ENCODE peak calls at places on chromosomes 3 and 15, in seven cellular contexts. One of them, this sample, is unnamed.

GRCh38 chr3:129317876-129318275 is 39.2 kb downstream of the HMCES start:
- DNase-seq in ureter: no peak
- DNase-seq in activated CD4-positive, alpha-beta T cell treated with anti-CD3 and anti-CD28 coated beads, Interleukin-2, amount 50 U/mL, for 1 hour: no peak
- DNase-seq in NCI-H1105: no peak
- DNase-seq in stimulated activated CD4-positive, alpha-beta T cell treated with anti-CD3 and anti-CD28 coated beads, Interleukin-1b, Interleukin-23, amount 100 ng/mL, for 4 hours: no peak
- DNase-seq in stimulated activated CD8-positive, alpha-beta memory T cell treated with anti-CD3 and anti-CD28 coated beads, Interleukin-4, amount 100 ng/mL, for 1 hour: no peak
- DNase-seq in activated T-cell treated with anti-CD3 and anti-CD28 coated beads for 24 hours: no peak
- DNase-seq in this sample: no peak

GRCh38 chr3:13550257-13550693 is 1.4 kb downstream of the FBLN2 start:
- DNase-seq in ureter: no peak
- DNase-seq in activated CD4-positive, alpha-beta T cell treated with anti-CD3 and anti-CD28 coated beads, Interleukin-2, amount 50 U/mL, for 1 hour: no peak
- DNase-seq in NCI-H1105: no peak
- DNase-seq in stimulated activated CD4-positive, alpha-beta T cell treated with anti-CD3 and anti-CD28 coated beads, Interleukin-1b, Interleukin-23, amount 100 ng/mL, for 4 hours: no peak
- DNase-seq in stimulated activated CD8-positive, alpha-beta memory T cell treated with anti-CD3 and anti-CD28 coated beads, Interleukin-4, amount 100 ng/mL, for 1 hour: no peak
- DNase-seq in activated T-cell treated with anti-CD3 and anti-CD28 coated beads for 24 hours: no peak
- DNase-seq in this sample: no peak

GRCh38 chr3:72579581-72580245 is 268.5 kb downstream of the SHQ1 start:
- DNase-seq in ureter: no peak
- DNase-seq in activated CD4-positive, alpha-beta T cell treated with anti-CD3 and anti-CD28 coated beads, Interleukin-2, amount 50 U/mL, for 1 hour: no peak
- DNase-seq in NCI-H1105: no peak
- DNase-seq in stimulated activated CD4-positive, alpha-beta T cell treated with anti-CD3 and anti-CD28 coated beads, Interleukin-1b, Interleukin-23, amount 100 ng/mL, for 4 hours: no peak
- DNase-seq in stimulated activated CD8-positive, alpha-beta memory T cell treated with anti-CD3 and anti-CD28 coated beads, Interleukin-4, amount 100 ng/mL, for 1 hour: no peak
- DNase-seq in activated T-cell treated with anti-CD3 and anti-CD28 coated beads for 24 hours: no peak
- DNase-seq in this sample: no peak

GRCh38 chr3:98986073-98986472 is 84.6 kb upstream of the DCBLD2 start:
- DNase-seq in ureter: no peak
- DNase-seq in activated CD4-positive, alpha-beta T cell treated with anti-CD3 and anti-CD28 coated beads, Interleukin-2, amount 50 U/mL, for 1 hour: no peak
- DNase-seq in NCI-H1105: no peak
- DNase-seq in stimulated activated CD4-positive, alpha-beta T cell treated with anti-CD3 and anti-CD28 coated beads, Interleukin-1b, Interleukin-23, amount 100 ng/mL, for 4 hours: no peak
- DNase-seq in stimulated activated CD8-positive, alpha-beta memory T cell treated with anti-CD3 and anti-CD28 coated beads, Interleukin-4, amount 100 ng/mL, for 1 hour: no peak
- DNase-seq in activated T-cell treated with anti-CD3 and anti-CD28 coated beads for 24 hours: no peak
- DNase-seq in this sample: no peak

GRCh38 chr15:75123395-75123794 is 78.3 kb upstream of the C15orf39 start:
- DNase-seq in ureter: no peak
- DNase-seq in activated CD4-positive, alpha-beta T cell treated with anti-CD3 and anti-CD28 coated beads, Interleukin-2, amount 50 U/mL, for 1 hour: no peak
- DNase-seq in NCI-H1105: no peak
- DNase-seq in stimulated activated CD4-positive, alpha-beta T cell treated with anti-CD3 and anti-CD28 coated beads, Interleukin-1b, Interleukin-23, amount 100 ng/mL, for 4 hours: no peak
- DNase-seq in stimulated activated CD8-positive, alpha-beta memory T cell treated with anti-CD3 and anti-CD28 coated beads, Interleukin-4, amount 100 ng/mL, for 1 hour: no peak
- DNase-seq in activated T-cell treated with anti-CD3 and anti-CD28 coated beads for 24 hours: no peak
- DNase-seq in this sample: no peak

GRCh38 chr3:143551790-143552189 is 296.5 kb downstream of the SLC9A9 start:
- DNase-seq in ureter: no peak
- DNase-seq in activated CD4-positive, alpha-beta T cell treated with anti-CD3 and anti-CD28 coated beads, Interleukin-2, amount 50 U/mL, for 1 hour: no peak
- DNase-seq in NCI-H1105: no peak
- DNase-seq in stimulated activated CD4-positive, alpha-beta T cell treated with anti-CD3 and anti-CD28 coated beads, Interleukin-1b, Interleukin-23, amount 100 ng/mL, for 4 hours: no peak
- DNase-seq in stimulated activated CD8-positive, alpha-beta memory T cell treated with anti-CD3 and anti-CD28 coated beads, Interleukin-4, amount 100 ng/mL, for 1 hour: no peak
- DNase-seq in activated T-cell treated with anti-CD3 and anti-CD28 coated beads for 24 hours: no peak
- DNase-seq in this sample: no peak

GRCh38 chr15:82135645-82136044 is 89.8 kb upstream of the MEX3B start:
- DNase-seq in ureter: no peak
- DNase-seq in activated CD4-positive, alpha-beta T cell treated with anti-CD3 and anti-CD28 coated beads, Interleukin-2, amount 50 U/mL, for 1 hour: no peak
- DNase-seq in NCI-H1105: no peak
- DNase-seq in stimulated activated CD4-positive, alpha-beta T cell treated with anti-CD3 and anti-CD28 coated beads, Interleukin-1b, Interleukin-23, amount 100 ng/mL, for 4 hours: no peak
- DNase-seq in stimulated activated CD8-positive, alpha-beta memory T cell treated with anti-CD3 and anti-CD28 coated beads, Interleukin-4, amount 100 ng/mL, for 1 hour: no peak
- DNase-seq in activated T-cell treated with anti-CD3 and anti-CD28 coated beads for 24 hours: no peak
- DNase-seq in this sample: no peak

GRCh38 chr15:34721802-34722795 is 32.7 kb downstream of the GJD2 start:
- DNase-seq in ureter: peak; percentile 46
- DNase-seq in activated CD4-positive, alpha-beta T cell treated with anti-CD3 and anti-CD28 coated beads, Interleukin-2, amount 50 U/mL, for 1 hour: no peak
- DNase-seq in NCI-H1105: peak; percentile 51
- DNase-seq in stimulated activated CD4-positive, alpha-beta T cell treated with anti-CD3 and anti-CD28 coated beads, Interleukin-1b, Interleukin-23, amount 100 ng/mL, for 4 hours: no peak
- DNase-seq in stimulated activated CD8-positive, alpha-beta memory T cell treated with anti-CD3 and anti-CD28 coated beads, Interleukin-4, amount 100 ng/mL, for 1 hour: no peak
- DNase-seq in activated T-cell treated with anti-CD3 and anti-CD28 coated beads for 24 hours: no peak
- DNase-seq in this sample: no peak

GRCh38 chr3:171306631-171307030 is 153.6 kb downstream of the TNIK start:
- DNase-seq in ureter: peak; percentile 70
- DNase-seq in activated CD4-positive, alpha-beta T cell treated with anti-CD3 and anti-CD28 coated beads, Interleukin-2, amount 50 U/mL, for 1 hour: no peak
- DNase-seq in NCI-H1105: no peak
- DNase-seq in stimulated activated CD4-positive, alpha-beta T cell treated with anti-CD3 and anti-CD28 coated beads, Interleukin-1b, Interleukin-23, amount 100 ng/mL, for 4 hours: no peak
- DNase-seq in stimulated activated CD8-positive, alpha-beta memory T cell treated with anti-CD3 and anti-CD28 coated beads, Interleukin-4, amount 100 ng/mL, for 1 hour: no peak
- DNase-seq in activated T-cell treated with anti-CD3 and anti-CD28 coated beads for 24 hours: no peak
- DNase-seq in this sample: no peak

GRCh38 chr3:132554437-132554836 is 42.6 kb upstream of the ACKR4 start:
- DNase-seq in ureter: no peak
- DNase-seq in activated CD4-positive, alpha-beta T cell treated with anti-CD3 and anti-CD28 coated beads, Interleukin-2, amount 50 U/mL, for 1 hour: no peak
- DNase-seq in NCI-H1105: peak; percentile 34
- DNase-seq in stimulated activated CD4-positive, alpha-beta T cell treated with anti-CD3 and anti-CD28 coated beads, Interleukin-1b, Interleukin-23, amount 100 ng/mL, for 4 hours: no peak
- DNase-seq in stimulated activated CD8-positive, alpha-beta memory T cell treated with anti-CD3 and anti-CD28 coated beads, Interleukin-4, amount 100 ng/mL, for 1 hour: no peak
- DNase-seq in activated T-cell treated with anti-CD3 and anti-CD28 coated beads for 24 hours: no peak
- DNase-seq in this sample: no peak

GRCh38 chr3:61649381-61650170 is 88.2 kb downstream of the PTPRG start:
- DNase-seq in ureter: no peak
- DNase-seq in activated CD4-positive, alpha-beta T cell treated with anti-CD3 and anti-CD28 coated beads, Interleukin-2, amount 50 U/mL, for 1 hour: no peak
- DNase-seq in NCI-H1105: no peak
- DNase-seq in stimulated activated CD4-positive, alpha-beta T cell treated with anti-CD3 and anti-CD28 coated beads, Interleukin-1b, Interleukin-23, amount 100 ng/mL, for 4 hours: no peak
- DNase-seq in stimulated activated CD8-positive, alpha-beta memory T cell treated with anti-CD3 and anti-CD28 coated beads, Interleukin-4, amount 100 ng/mL, for 1 hour: no peak
- DNase-seq in activated T-cell treated with anti-CD3 and anti-CD28 coated beads for 24 hours: no peak
- DNase-seq in this sample: no peak

GRCh38 chr3:113736548-113737089 is 9.4 kb downstream of the NAA50 start:
- DNase-seq in ureter: no peak
- DNase-seq in activated CD4-positive, alpha-beta T cell treated with anti-CD3 and anti-CD28 coated beads, Interleukin-2, amount 50 U/mL, for 1 hour: peak; percentile 5
- DNase-seq in NCI-H1105: peak; percentile 43
- DNase-seq in stimulated activated CD4-positive, alpha-beta T cell treated with anti-CD3 and anti-CD28 coated beads, Interleukin-1b, Interleukin-23, amount 100 ng/mL, for 4 hours: peak; percentile 14
- DNase-seq in stimulated activated CD8-positive, alpha-beta memory T cell treated with anti-CD3 and anti-CD28 coated beads, Interleukin-4, amount 100 ng/mL, for 1 hour: no peak
- DNase-seq in activated T-cell treated with anti-CD3 and anti-CD28 coated beads for 24 hours: no peak
- DNase-seq in this sample: peak; percentile 22

GRCh38 chr3:49638445-49638844 is 35.7 kb upstream of the APEH start:
- DNase-seq in ureter: no peak
- DNase-seq in activated CD4-positive, alpha-beta T cell treated with anti-CD3 and anti-CD28 coated beads, Interleukin-2, amount 50 U/mL, for 1 hour: no peak
- DNase-seq in NCI-H1105: no peak
- DNase-seq in stimulated activated CD4-positive, alpha-beta T cell treated with anti-CD3 and anti-CD28 coated beads, Interleukin-1b, Interleukin-23, amount 100 ng/mL, for 4 hours: no peak
- DNase-seq in stimulated activated CD8-positive, alpha-beta memory T cell treated with anti-CD3 and anti-CD28 coated beads, Interleukin-4, amount 100 ng/mL, for 1 hour: no peak
- DNase-seq in activated T-cell treated with anti-CD3 and anti-CD28 coated beads for 24 hours: no peak
- DNase-seq in this sample: no peak

GRCh38 chr3:1824359-1824758 is 274.3 kb upstream of the CNTN4 start:
- DNase-seq in ureter: no peak
- DNase-seq in activated CD4-positive, alpha-beta T cell treated with anti-CD3 and anti-CD28 coated beads, Interleukin-2, amount 50 U/mL, for 1 hour: no peak
- DNase-seq in NCI-H1105: no peak
- DNase-seq in stimulated activated CD4-positive, alpha-beta T cell treated with anti-CD3 and anti-CD28 coated beads, Interleukin-1b, Interleukin-23, amount 100 ng/mL, for 4 hours: no peak
- DNase-seq in stimulated activated CD8-positive, alpha-beta memory T cell treated with anti-CD3 and anti-CD28 coated beads, Interleukin-4, amount 100 ng/mL, for 1 hour: no peak
- DNase-seq in activated T-cell treated with anti-CD3 and anti-CD28 coated beads for 24 hours: no peak
- DNase-seq in this sample: no peak

GRCh38 chr3:71870966-71871512 is 86.1 kb upstream of the PROK2 start:
- DNase-seq in ureter: no peak
- DNase-seq in activated CD4-positive, alpha-beta T cell treated with anti-CD3 and anti-CD28 coated beads, Interleukin-2, amount 50 U/mL, for 1 hour: no peak
- DNase-seq in NCI-H1105: no peak
- DNase-seq in stimulated activated CD4-positive, alpha-beta T cell treated with anti-CD3 and anti-CD28 coated beads, Interleukin-1b, Interleukin-23, amount 100 ng/mL, for 4 hours: no peak
- DNase-seq in stimulated activated CD8-positive, alpha-beta memory T cell treated with anti-CD3 and anti-CD28 coated beads, Interleukin-4, amount 100 ng/mL, for 1 hour: no peak
- DNase-seq in activated T-cell treated with anti-CD3 and anti-CD28 coated beads for 24 hours: no peak
- DNase-seq in this sample: no peak

GRCh38 chr3:159991591-159991990 is 3.0 kb downstream of the IL12A start:
- DNase-seq in ureter: no peak
- DNase-seq in activated CD4-positive, alpha-beta T cell treated with anti-CD3 and anti-CD28 coated beads, Interleukin-2, amount 50 U/mL, for 1 hour: no peak
- DNase-seq in NCI-H1105: no peak
- DNase-seq in stimulated activated CD4-positive, alpha-beta T cell treated with anti-CD3 and anti-CD28 coated beads, Interleukin-1b, Interleukin-23, amount 100 ng/mL, for 4 hours: no peak
- DNase-seq in stimulated activated CD8-positive, alpha-beta memory T cell treated with anti-CD3 and anti-CD28 coated beads, Interleukin-4, amount 100 ng/mL, for 1 hour: no peak
- DNase-seq in activated T-cell treated with anti-CD3 and anti-CD28 coated beads for 24 hours: no peak
- DNase-seq in this sample: no peak

GRCh38 chr3:111128884-111129283 is 57.3 kb downstream of the NECTIN3 start:
- DNase-seq in ureter: no peak
- DNase-seq in activated CD4-positive, alpha-beta T cell treated with anti-CD3 and anti-CD28 coated beads, Interleukin-2, amount 50 U/mL, for 1 hour: no peak
- DNase-seq in NCI-H1105: no peak
- DNase-seq in stimulated activated CD4-positive, alpha-beta T cell treated with anti-CD3 and anti-CD28 coated beads, Interleukin-1b, Interleukin-23, amount 100 ng/mL, for 4 hours: no peak
- DNase-seq in stimulated activated CD8-positive, alpha-beta memory T cell treated with anti-CD3 and anti-CD28 coated beads, Interleukin-4, amount 100 ng/mL, for 1 hour: no peak
- DNase-seq in activated T-cell treated with anti-CD3 and anti-CD28 coated beads for 24 hours: no peak
- DNase-seq in this sample: no peak

GRCh38 chr15:77738038-77738370 is 105.3 kb upstream of the LINGO1 start:
- DNase-seq in ureter: no peak
- DNase-seq in activated CD4-positive, alpha-beta T cell treated with anti-CD3 and anti-CD28 coated beads, Interleukin-2, amount 50 U/mL, for 1 hour: no peak
- DNase-seq in NCI-H1105: no peak
- DNase-seq in stimulated activated CD4-positive, alpha-beta T cell treated with anti-CD3 and anti-CD28 coated beads, Interleukin-1b, Interleukin-23, amount 100 ng/mL, for 4 hours: no peak
- DNase-seq in stimulated activated CD8-positive, alpha-beta memory T cell treated with anti-CD3 and anti-CD28 coated beads, Interleukin-4, amount 100 ng/mL, for 1 hour: no peak
- DNase-seq in activated T-cell treated with anti-CD3 and anti-CD28 coated beads for 24 hours: no peak
- DNase-seq in this sample: no peak

GRCh38 chr3:57934373-57934772 is 73.8 kb upstream of the FLNB start:
- DNase-seq in ureter: no peak
- DNase-seq in activated CD4-positive, alpha-beta T cell treated with anti-CD3 and anti-CD28 coated beads, Interleukin-2, amount 50 U/mL, for 1 hour: no peak
- DNase-seq in NCI-H1105: no peak
- DNase-seq in stimulated activated CD4-positive, alpha-beta T cell treated with anti-CD3 and anti-CD28 coated beads, Interleukin-1b, Interleukin-23, amount 100 ng/mL, for 4 hours: no peak
- DNase-seq in stimulated activated CD8-positive, alpha-beta memory T cell treated with anti-CD3 and anti-CD28 coated beads, Interleukin-4, amount 100 ng/mL, for 1 hour: no peak
- DNase-seq in activated T-cell treated with anti-CD3 and anti-CD28 coated beads for 24 hours: no peak
- DNase-seq in this sample: no peak

GRCh38 chr3:45942051-45942825 is 1.0 kb upstream of the CXCR6 start:
- DNase-seq in ureter: no peak
- DNase-seq in activated CD4-positive, alpha-beta T cell treated with anti-CD3 and anti-CD28 coated beads, Interleukin-2, amount 50 U/mL, for 1 hour: no peak
- DNase-seq in NCI-H1105: no peak
- DNase-seq in stimulated activated CD4-positive, alpha-beta T cell treated with anti-CD3 and anti-CD28 coated beads, Interleukin-1b, Interleukin-23, amount 100 ng/mL, for 4 hours: no peak
- DNase-seq in stimulated activated CD8-positive, alpha-beta memory T cell treated with anti-CD3 and anti-CD28 coated beads, Interleukin-4, amount 100 ng/mL, for 1 hour: no peak
- DNase-seq in activated T-cell treated with anti-CD3 and anti-CD28 coated beads for 24 hours: no peak
- DNase-seq in this sample: no peak

GRCh38 chr15:35741881-35742280 is 195.9 kb upstream of the DPH6 start:
- DNase-seq in ureter: no peak
- DNase-seq in activated CD4-positive, alpha-beta T cell treated with anti-CD3 and anti-CD28 coated beads, Interleukin-2, amount 50 U/mL, for 1 hour: no peak
- DNase-seq in NCI-H1105: no peak
- DNase-seq in stimulated activated CD4-positive, alpha-beta T cell treated with anti-CD3 and anti-CD28 coated beads, Interleukin-1b, Interleukin-23, amount 100 ng/mL, for 4 hours: no peak
- DNase-seq in stimulated activated CD8-positive, alpha-beta memory T cell treated with anti-CD3 and anti-CD28 coated beads, Interleukin-4, amount 100 ng/mL, for 1 hour: no peak
- DNase-seq in activated T-cell treated with anti-CD3 and anti-CD28 coated beads for 24 hours: no peak
- DNase-seq in this sample: no peak

GRCh38 chr15:87527416-87527815 is 729.1 kb downstream of the NTRK3 start:
- DNase-seq in ureter: peak; percentile 52
- DNase-seq in activated CD4-positive, alpha-beta T cell treated with anti-CD3 and anti-CD28 coated beads, Interleukin-2, amount 50 U/mL, for 1 hour: no peak
- DNase-seq in NCI-H1105: no peak
- DNase-seq in stimulated activated CD4-positive, alpha-beta T cell treated with anti-CD3 and anti-CD28 coated beads, Interleukin-1b, Interleukin-23, amount 100 ng/mL, for 4 hours: no peak
- DNase-seq in stimulated activated CD8-positive, alpha-beta memory T cell treated with anti-CD3 and anti-CD28 coated beads, Interleukin-4, amount 100 ng/mL, for 1 hour: no peak
- DNase-seq in activated T-cell treated with anti-CD3 and anti-CD28 coated beads for 24 hours: no peak
- DNase-seq in this sample: no peak

GRCh38 chr3:71402280-71402679 is 181.2 kb downstream of the FOXP1 start:
- DNase-seq in ureter: no peak
- DNase-seq in activated CD4-positive, alpha-beta T cell treated with anti-CD3 and anti-CD28 coated beads, Interleukin-2, amount 50 U/mL, for 1 hour: no peak
- DNase-seq in NCI-H1105: no peak
- DNase-seq in stimulated activated CD4-positive, alpha-beta T cell treated with anti-CD3 and anti-CD28 coated beads, Interleukin-1b, Interleukin-23, amount 100 ng/mL, for 4 hours: no peak
- DNase-seq in stimulated activated CD8-positive, alpha-beta memory T cell treated with anti-CD3 and anti-CD28 coated beads, Interleukin-4, amount 100 ng/mL, for 1 hour: no peak
- DNase-seq in activated T-cell treated with anti-CD3 and anti-CD28 coated beads for 24 hours: no peak
- DNase-seq in this sample: no peak

This sample was measured in memory B cell.